ENCODE peak calls at places on chromosomes 13 and 19, in nine cellular contexts. W is HFF-Myc, T is Caco-2, E is tibial artery, X is fibroblast of pulmonary artery, M is ascending aorta, V is PC-9, L is colonic mucosa, C is esophagus muscularis mucosa. Z is an unnamed sample.

GRCh38 chr13:40617801-40618356 is 48.6 kb downstream of the FOXO1 start:
- DNase-seq in W (no peak), T (no peak), E (no peak), X (no peak), M (no peak), V (no peak), L (no peak), C (peak), Z (no peak)

GRCh38 chr13:112510987-112511715 is 76.8 kb downstream of the TUBGCP3 start:
- DNase-seq in W (no peak), T (no peak), E (no peak), X (no peak), M (no peak), V (no peak), L (no peak), C (no peak), Z (no peak)

GRCh38 chr13:68715651-68716050 is 1392.0 kb upstream of the ATXN8OS start:
- DNase-seq in W (no peak), T (no peak), E (no peak), X (no peak), M (no peak), V (no peak), L (no peak), C (no peak), Z (no peak)

GRCh38 chr19:49884109-49884508 is 6.6 kb downstream of the TBC1D17 start:
- DNase-seq in W (no peak), T (no peak), E (no peak), X (no peak), M (no peak), V (no peak), L (no peak), C (no peak), Z (no peak)

GRCh38 chr19:53958168-53958571 is 4.6 kb upstream of the CACNG8 start:
- DNase-seq in W (no peak), T (no peak), E (no peak), X (peak), M (no peak), V (no peak), L (no peak), C (no peak), Z (no peak)

GRCh38 chr19:1473424-1473851 is 5.6 kb downstream of the C19orf25 start:
- DNase-seq in W (no peak), T (no peak), E (no peak), X (no peak), M (no peak), V (no peak), L (no peak), C (no peak), Z (no peak)

GRCh38 chr13:98223741-98224140 is 46.7 kb upstream of the RNF113B start:
- DNase-seq in W (no peak), T (no peak), E (no peak), X (no peak), M (no peak), V (no peak), L (no peak), C (no peak), Z (no peak)

GRCh38 chr13:35898041-35898440 is 233.1 kb downstream of the DCLK1 start:
- DNase-seq in W (no peak), T (no peak), E (no peak), X (no peak), M (no peak), V (no peak), L (no peak), C (no peak), Z (no peak)

GRCh38 chr13:21673592-21674270 is 2.9 kb downstream of the FGF9 start:
- DNase-seq in W (no peak), T (peak), E (no peak), X (peak), M (no peak), V (no peak), L (peak), C (no peak), Z (peak)

GRCh38 chr13:109140777-109141354 is 511.5 kb downstream of the MYO16 start:
- DNase-seq in W (no peak), T (no peak), E (no peak), X (no peak), M (no peak), V (no peak), L (no peak), C (no peak), Z (no peak)

GRCh38 chr19:29640231-29640630 is 25.0 kb upstream of the PLEKHF1 start:
- DNase-seq in W (no peak), T (no peak), E (no peak), X (no peak), M (no peak), V (no peak), L (no peak), C (no peak), Z (peak)

GRCh38 chr19:4007836-4008539 is 452 bp downstream of the PIAS4 start:
- DNase-seq in W (no peak), T (peak), E (no peak), X (no peak), M (no peak), V (no peak), L (peak), C (no peak), Z (peak)

GRCh38 chr13:110563463-110563774 is 1.9 kb upstream of the RAB20 start:
- DNase-seq in W (no peak), T (no peak), E (no peak), X (no peak), M (no peak), V (no peak), L (no peak), C (no peak), Z (no peak)

GRCh38 chr19:40217027-40217810 is 965 bp downstream of the TTC9B start:
- DNase-seq in W (no peak), T (peak), E (no peak), X (no peak), M (no peak), V (peak), L (peak), C (no peak), Z (peak)

GRCh38 chr13:60351326-60351725 is 45.7 kb upstream of the TDRD3 start:
- DNase-seq in W (peak), T (no peak), E (no peak), X (peak), M (no peak), V (peak), L (no peak), C (no peak), Z (peak)

GRCh38 chr13:80530902-80531301 is 190.0 kb upstream of the SPRY2 start:
- DNase-seq in W (no peak), T (no peak), E (no peak), X (no peak), M (no peak), V (no peak), L (no peak), C (no peak), Z (no peak)

GRCh38 chr13:108828053-108828806 is 198.8 kb downstream of the MYO16 start:
- DNase-seq in W (no peak), T (no peak), E (no peak), X (no peak), M (no peak), V (no peak), L (no peak), C (no peak), Z (no peak)

GRCh38 chr13:50200988-50201387 is 185.7 kb downstream of the KCNRG start:
- DNase-seq in W (no peak), T (no peak), E (no peak), X (peak), M (no peak), V (no peak), L (no peak), C (no peak), Z (no peak)

GRCh38 chr13:20772401-20773131 is 1.2 kb downstream of the EEF1AKMT1 start:
- DNase-seq in W (no peak), T (no peak), E (no peak), X (peak), M (no peak), V (no peak), L (no peak), C (no peak), Z (no peak)

GRCh38 chr19:5126498-5127223 is 157.7 kb downstream of the KDM4B start:
- DNase-seq in W (no peak), T (no peak), E (no peak), X (no peak), M (no peak), V (no peak), L (no peak), C (no peak), Z (no peak)

GRCh38 chr19:23283925-23284324 is 33.7 kb upstream of the ZNF724 start:
- DNase-seq in W (no peak), T (peak), E (peak), X (peak), M (peak), V (peak), L (peak), C (peak), Z (peak)

GRCh38 chr13:38979891-38980627 is 10.6 kb downstream of the STOML3 start:
- DNase-seq in W (no peak), T (no peak), E (no peak), X (peak), M (no peak), V (no peak), L (no peak), C (no peak), Z (peak)

GRCh38 chr19:19623383-19623782 is 4.6 kb downstream of the LPAR2 start:
- DNase-seq in W (no peak), T (no peak), E (no peak), X (no peak), M (no peak), V (no peak), L (no peak), C (no peak), Z (peak)

GRCh38 chr13:38804536-38804935 is 117.7 kb downstream of the FREM2 start:
- DNase-seq in W (no peak), T (no peak), E (no peak), X (peak), M (no peak), V (no peak), L (no peak), C (no peak), Z (no peak)

GRCh38 chr13:107375701-107376350 is 807.9 kb upstream of the ARGLU1 start:
- DNase-seq in W (no peak), T (no peak), E (no peak), X (no peak), M (no peak), V (no peak), L (no peak), C (peak), Z (no peak)

GRCh38 chr13:52399708-52400107 is 6.3 kb downstream of the THSD1 start:
- DNase-seq in W (no peak), T (peak), E (no peak), X (peak), M (no peak), V (no peak), L (no peak), C (no peak), Z (no peak)

GRCh38 chr13:23450340-23451046 is 17.0 kb upstream of the SACS start:
- DNase-seq in W (no peak), T (no peak), E (no peak), X (no peak), M (no peak), V (no peak), L (no peak), C (no peak), Z (no peak)

GRCh38 chr19:15469513-15470297 is 5.4 kb upstream of the RASAL3 start:
- DNase-seq in W (no peak), T (no peak), E (no peak), X (no peak), M (no peak), V (no peak), L (no peak), C (no peak), Z (no peak)

GRCh38 chr19:17332677-17333581 is 1.7 kb downstream of the ANO8 start:
- DNase-seq in W (peak), T (peak), E (no peak), X (peak), M (no peak), V (no peak), L (no peak), C (no peak), Z (peak)

GRCh38 chr19:6239401-6239844 is 40.4 kb downstream of the MLLT1 start:
- DNase-seq in W (no peak), T (no peak), E (no peak), X (peak), M (no peak), V (no peak), L (no peak), C (no peak), Z (no peak)
- H3K4me3 ChIP-seq in W (no peak), T (no peak), E (no peak), X (no peak), M (no peak), V (no peak), L (no peak), C (no peak), Z (no peak)

GRCh38 chr19:2970201-2970838 is 7.0 kb upstream of the TLE6 start:
- DNase-seq in W (no peak), T (no peak), E (no peak), X (peak), M (no peak), V (no peak), L (no peak), C (no peak), Z (no peak)

GRCh38 chr19:2964874-2965273 is 12.5 kb upstream of the TLE6 start:
- DNase-seq in W (no peak), T (no peak), E (no peak), X (no peak), M (no peak), V (no peak), L (no peak), C (no peak), Z (no peak)

GRCh38 chr19:2973229-2973628 is 4.1 kb upstream of the TLE6 start:
- DNase-seq in W (no peak), T (no peak), E (peak), X (peak), M (peak), V (no peak), L (no peak), C (no peak), Z (peak)

GRCh38 chr19:2967972-2968371 is 9.4 kb upstream of the TLE6 start:
- DNase-seq in W (no peak), T (no peak), E (no peak), X (no peak), M (no peak), V (no peak), L (no peak), C (no peak), Z (no peak)

GRCh38 chr19:2969104-2969504 is 8.3 kb upstream of the TLE6 start:
- DNase-seq in W (no peak), T (no peak), E (no peak), X (peak), M (no peak), V (no peak), L (peak), C (no peak), Z (peak)
- H3K4me3 ChIP-seq in W (no peak), T (no peak), E (no peak), X (no peak), M (no peak), V (no peak), L (no peak), C (no peak), Z (no peak)

DNA sequence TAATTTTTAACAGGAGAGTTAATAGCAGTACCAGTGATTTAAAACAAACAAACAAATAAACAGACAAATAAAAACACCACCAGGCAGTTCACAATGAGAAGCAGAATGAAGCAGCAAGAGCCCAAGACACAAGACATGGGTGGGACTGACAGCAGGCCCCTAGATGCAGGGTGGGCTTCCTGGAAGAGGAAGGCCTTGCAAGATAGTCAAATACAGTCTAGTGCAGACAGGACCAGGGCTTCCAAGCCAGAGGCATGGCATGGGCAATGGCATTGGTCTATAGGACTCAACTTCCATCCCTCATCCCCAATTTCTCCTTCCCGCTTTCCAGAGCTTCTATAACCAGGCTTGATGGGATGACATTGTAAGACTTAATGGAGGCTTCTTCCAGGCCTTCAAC is 645.1 kb downstream of the UQCRFS1 start:
- DNase-seq in W (no peak), T (no peak), E (peak), X (no peak), M (no peak), V (no peak), L (no peak), C (no peak), Z (no peak)
- H3K4me3 ChIP-seq in W (no peak), T (no peak), E (no peak), X (no peak), M (no peak), V (no peak), L (no peak), C (no peak), Z (no peak)

DNA sequence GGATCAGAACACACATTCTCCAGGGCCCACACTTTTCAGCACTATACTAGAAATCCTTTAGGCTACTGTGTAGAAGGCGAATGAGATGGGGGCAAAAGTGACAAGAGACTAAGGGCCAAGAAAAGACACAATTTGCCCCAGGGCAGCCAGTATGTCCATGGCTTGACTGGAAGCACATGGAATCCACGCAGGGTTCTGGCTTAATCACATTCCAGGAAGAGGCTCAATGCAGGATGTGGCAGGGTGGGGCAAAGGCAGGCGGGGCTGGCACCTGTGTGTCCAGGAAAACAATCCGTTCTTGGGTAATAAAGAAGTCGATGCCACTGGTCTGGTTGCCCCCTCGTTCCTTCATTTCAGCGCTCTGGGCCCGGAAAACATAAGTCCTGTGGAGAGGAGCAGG is 14.9 kb downstream of the SMG9 start:
- DNase-seq in W (no peak), T (no peak), E (no peak), X (no peak), M (no peak), V (peak), L (peak), C (no peak), Z (no peak)
- H3K4me3 ChIP-seq in W (no peak), T (no peak), E (no peak), X (no peak), M (no peak), V (no peak), L (no peak), C (no peak), Z (no peak)

GRCh38 chr19:10583021-10583776 is 3.9 kb downstream of the AP1M2 start:
- DNase-seq in W (no peak), T (no peak), E (no peak), X (no peak), M (no peak), V (no peak), L (no peak), C (no peak), Z (peak)

GRCh38 chr19:10587839-10588150 is 683 bp upstream of the AP1M2 start:
- DNase-seq in W (no peak), T (no peak), E (no peak), X (no peak), M (no peak), V (no peak), L (no peak), C (no peak), Z (no peak)

GRCh38 chr19:10593148-10593547 is 6.0 kb upstream of the AP1M2 start:
- DNase-seq in W (no peak), T (no peak), E (no peak), X (no peak), M (no peak), V (no peak), L (no peak), C (no peak), Z (no peak)

GRCh38 chr19:10586396-10586795 is 716 bp downstream of the AP1M2 start:
- DNase-seq in W (no peak), T (no peak), E (no peak), X (no peak), M (no peak), V (no peak), L (no peak), C (no peak), Z (no peak)

DNA sequence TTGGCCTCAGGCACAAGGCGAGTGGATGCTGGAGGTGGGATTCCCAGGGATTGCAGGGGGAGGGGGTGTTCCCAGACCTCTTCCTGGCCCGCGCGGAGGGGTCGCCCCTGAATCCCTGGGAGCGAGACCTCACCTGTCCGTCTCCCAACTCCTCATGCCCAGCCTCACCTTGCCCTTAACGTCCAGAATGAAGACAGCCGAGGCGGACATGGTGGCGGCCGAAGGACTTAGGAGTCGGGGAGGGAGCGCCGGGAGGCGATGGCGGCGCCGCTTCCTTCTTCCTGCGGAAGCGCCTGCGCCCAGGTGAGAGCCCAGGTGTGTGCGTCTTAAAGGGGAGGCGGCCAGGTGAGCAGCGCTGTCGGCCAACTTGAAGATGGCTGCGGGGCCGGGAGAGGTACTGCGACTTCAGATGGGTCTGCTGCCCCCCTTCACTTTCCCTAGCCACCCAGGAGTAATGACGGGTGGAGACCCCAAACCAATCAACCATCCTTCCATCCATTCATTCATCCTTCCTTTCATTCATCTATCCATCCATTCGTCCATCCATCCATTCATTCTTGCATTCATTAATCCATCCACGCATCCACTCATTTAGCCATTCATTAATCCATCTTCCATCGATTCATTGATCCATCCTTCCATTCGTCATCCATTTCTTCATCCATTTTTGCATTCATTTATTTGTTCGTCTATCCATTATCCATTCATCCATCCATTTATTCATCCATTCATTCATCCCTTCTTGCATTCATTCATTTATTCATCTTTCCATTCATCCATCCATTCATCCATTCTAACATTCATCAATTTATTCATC is at the start of gene AP1M2:
- DNase-seq in W (no peak), T (peak), E (no peak), X (no peak), M (no peak), V (peak), L (peak), C (no peak), Z (no peak)
- H3K4me3 ChIP-seq in W (no peak), T (peak), E (no peak), X (no peak), M (no peak), V (peak), L (peak), C (no peak), Z (no peak)

Z was measured in testis.